ENCODE peak calls at places on chromosome 18, in five cellular contexts. B is upper lobe of left lung, U is GM12878, A is HepG2, M is K562. G is an unnamed sample.

GRCh38 chr18:44723973-44724778 is 43.5 kb downstream of the SETBP1 start:
- ATAC-seq in M (peak), U (peak), A (no peak), B (no peak), G (peak)

GRCh38 chr18:43789234-43790000 is 512.1 kb upstream of the SYT4 start:
- ATAC-seq in M (no peak), B (no peak), A (no peak), U (no peak), G (no peak)

GRCh38 chr18:10707294-10707693 is 181.5 kb downstream of the NAPG start:
- ATAC-seq in B (no peak), A (no peak), U (peak), M (no peak), G (no peak)

GRCh38 chr18:57959278-57959677 is 84.7 kb upstream of the NEDD4L start:
- ATAC-seq in A (peak), M (peak), B (peak), U (peak), G (peak)

GRCh38 chr18:77118256-77119090 is 14.1 kb downstream of the MBP start:
- ATAC-seq in U (no peak), M (no peak), A (no peak), B (no peak), G (no peak)

GRCh38 chr18:48832961-48833700 is 117.6 kb downstream of the SMAD7 start:
- ATAC-seq in M (no peak), A (no peak), B (peak), U (peak), G (no peak)

GRCh38 chr18:46656326-46657114 is 500 bp downstream of the LOXHD1 start:
- ATAC-seq in A (no peak), M (no peak), B (no peak), U (no peak), G (no peak)

GRCh38 chr18:45719106-45719505 is 4.9 kb upstream of the SLC14A1 start:
- ATAC-seq in A (no peak), M (no peak), B (no peak), U (no peak), G (no peak)

GRCh38 chr18:7233398-7233797 is 2.5 kb downstream of the LRRC30 start:
- ATAC-seq in U (no peak), A (no peak), M (no peak), B (no peak), G (peak)

GRCh38 chr18:50162486-50163304 is 32.3 kb downstream of the MYO5B start:
- ATAC-seq in U (no peak), B (no peak), A (no peak), M (no peak), G (no peak)

GRCh38 chr18:4068552-4069158 is 386.5 kb downstream of the DLGAP1 start:
- ATAC-seq in M (peak), U (peak), A (peak), B (no peak), G (no peak)

GRCh38 chr18:34942975-34943374 is 98.2 kb upstream of the MAPRE2 start:
- ATAC-seq in U (no peak), A (peak), M (peak), B (no peak), G (no peak)

GRCh38 chr18:49976810-49977209 is 163.5 kb upstream of the ACAA2 start:
- ATAC-seq in M (no peak), A (no peak), B (no peak), U (peak), G (peak)

GRCh38 chr18:69968073-69968472 is 20.4 kb upstream of the CD226 start:
- ATAC-seq in B (no peak), A (no peak), U (no peak), M (no peak), G (no peak)

GRCh38 chr18:9722691-9723090 is 14.6 kb downstream of the RAB31 start:
- ATAC-seq in B (peak), A (peak), M (peak), U (peak), G (no peak)

GRCh38 chr18:43393174-43393573 is 115.9 kb upstream of the SYT4 start:
- ATAC-seq in U (no peak), M (no peak), A (no peak), B (no peak), G (no peak)

GRCh38 chr18:75127143-75128021 is 81.6 kb downstream of the PTGR3 start:
- ATAC-seq in U (no peak), A (peak), B (peak), M (no peak), G (no peak)

GRCh38 chr18:8705280-8705940 is at the start of gene MTCL1:
- ATAC-seq in M (peak), U (peak), A (peak), B (no peak), G (peak)
- TF ChIP-seq POLR2A in M (no peak), U (no peak), A (no peak), B (no peak), G (peak)

GRCh38 chr18:23684515-23685197 is 4.6 kb upstream of the LAMA3 start:
- ATAC-seq in M (no peak), U (no peak), B (no peak), A (no peak), G (no peak)
- TF ChIP-seq POLR2AphosphoS5 in M (no peak), U (no peak), B (no peak), A (no peak), G (no peak)

DNA sequence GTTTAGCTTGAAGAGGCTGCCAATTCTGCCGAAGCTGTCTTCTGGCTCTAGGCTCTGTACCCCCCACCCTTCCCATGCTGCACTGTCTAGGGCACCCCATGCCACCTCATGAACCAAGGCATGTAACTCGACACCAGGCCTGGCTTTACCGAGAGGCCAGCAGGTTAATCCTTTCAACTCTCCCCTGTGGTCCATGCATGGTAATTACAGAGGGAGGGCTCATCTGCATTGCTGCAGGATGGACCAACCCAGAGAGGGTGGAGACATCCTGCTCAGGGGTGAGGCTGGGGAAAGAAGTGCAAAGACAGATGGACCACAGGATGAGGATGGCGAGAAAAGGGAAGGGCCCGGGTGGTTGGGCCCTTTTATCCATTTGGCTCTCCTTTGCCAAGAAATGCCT is 65.8 kb downstream of the KCTD1 start:
- ATAC-seq in A (peak), M (peak), U (no peak), B (no peak), G (no peak)
- TF ChIP-seq EP300 in A (no peak), M (no peak), U (no peak), B (no peak), G (no peak)

GRCh38 chr18:12659904-12660605 is 2.1 kb upstream of the SPIRE1 start:
- ATAC-seq in A (no peak), M (no peak), B (peak), U (peak), G (no peak)

GRCh38 chr18:12654971-12655370 is 2.9 kb downstream of the SPIRE1 start:
- ATAC-seq in A (no peak), B (no peak), M (no peak), U (no peak), G (no peak)

GRCh38 chr18:12656671-12657047 is 1.2 kb downstream of the SPIRE1 start:
- ATAC-seq in M (no peak), A (no peak), U (no peak), B (no peak), G (no peak)

GRCh38 chr18:12657849-12658829 is at the start of gene SPIRE1:
- ATAC-seq in B (peak), U (peak), M (peak), A (peak), G (peak)

DNA sequence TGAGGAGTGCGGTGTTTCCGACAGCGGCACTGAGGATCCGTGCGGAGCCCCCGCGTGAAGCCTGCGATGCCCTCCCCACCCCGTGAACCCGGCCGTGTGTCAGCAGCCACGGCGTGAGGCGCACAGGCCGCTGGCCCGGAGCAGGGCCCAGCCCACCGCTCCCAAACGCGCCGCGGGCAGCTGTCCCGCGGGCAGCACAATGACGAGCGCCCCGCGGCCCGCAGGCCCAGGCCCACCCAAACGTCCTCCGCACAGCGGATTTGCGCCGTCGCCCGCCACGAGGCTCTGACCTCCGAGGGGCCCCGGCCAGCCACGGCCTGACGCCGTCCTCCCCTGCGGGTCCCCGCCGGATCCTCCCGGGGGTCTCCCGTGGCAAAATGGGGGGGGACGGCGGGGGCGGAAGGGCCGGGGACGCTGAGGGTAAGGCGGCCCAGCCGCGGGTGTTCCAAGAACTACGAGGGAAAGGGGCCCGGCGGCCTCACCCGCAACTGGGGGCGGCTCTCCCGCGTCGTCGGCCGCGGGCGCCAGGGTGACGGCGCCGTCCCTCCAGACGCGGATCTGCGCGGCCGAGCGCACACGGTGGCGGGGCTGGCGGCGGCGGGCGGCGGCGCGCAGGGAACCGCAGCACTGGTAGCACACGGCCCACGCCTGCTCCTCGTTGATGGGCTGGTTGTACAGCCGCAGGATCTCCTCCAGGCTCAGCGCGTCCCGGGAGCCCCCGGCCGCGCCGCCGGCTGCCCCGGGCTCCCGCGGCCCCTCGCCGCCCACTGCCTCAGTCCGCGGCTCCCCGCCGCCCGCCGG is 659 bp downstream of the SPIRE1 start:
- ATAC-seq in A (peak), B (peak), U (peak), M (peak), G (peak)
- TF ChIP-seq POLR2A in A (no peak), B (peak), U (no peak), M (no peak), G (peak)